ENCODE peak calls at places on chromosomes 7 and 10, in seven cellular contexts. N, P, L, W, S, A and C are unnamed samples.

GRCh38 chr7:26789481-26790175 is 74.8 kb downstream of the SKAP2 start:
- DNase-seq in A (peak; percentile 51), S (no peak), L (no peak), N (no peak), W (no peak), P (no peak), C (no peak)

GRCh38 chr10:133384071-133384470 is 5.0 kb downstream of the PAOX start:
- DNase-seq in P (no peak), N (no peak), S (no peak), L (no peak), W (no peak), A (no peak), C (no peak)

GRCh38 chr10:91360434-91360833 is 49.7 kb upstream of the HECTD2 start:
- DNase-seq in A (no peak), L (no peak), N (no peak), P (no peak), W (no peak), S (no peak), C (no peak)

GRCh38 chr10:103564116-103564501 is 70.6 kb downstream of the NEURL1 start:
- DNase-seq in L (no peak), S (no peak), W (no peak), N (no peak), P (no peak), A (no peak), C (no peak)

GRCh38 chr7:115099906-115100305 is 178.0 kb downstream of the MDFIC start:
- DNase-seq in S (no peak), L (no peak), A (no peak), P (no peak), W (peak; percentile 89), N (peak; percentile 60), C (no peak)

GRCh38 chr7:90797596-90797995 is 201.5 kb downstream of the CDK14 start:
- DNase-seq in S (no peak), L (no peak), A (no peak), N (no peak), P (no peak), W (peak; percentile 12), C (no peak)

GRCh38 chr7:68235937-68236336 is 1239.3 kb downstream of the TYW1 start:
- DNase-seq in S (no peak), A (no peak), N (no peak), L (no peak), P (no peak), W (no peak), C (no peak)

GRCh38 chr10:11058965-11059364 is 41.3 kb downstream of the CELF2 start:
- DNase-seq in A (no peak), L (no peak), W (peak; percentile 54), S (no peak), P (no peak), N (peak; percentile 38), C (no peak)

GRCh38 chr7:2612445-2613112 is 19.2 kb upstream of the TTYH3 start:
- DNase-seq in P (no peak), N (no peak), A (no peak), W (no peak), L (no peak), S (no peak), C (no peak)

GRCh38 chr7:140251824-140252555 is 75.2 kb upstream of the KDM7A start:
- DNase-seq in P (no peak), N (no peak), A (no peak), W (no peak), L (no peak), S (no peak), C (no peak)

GRCh38 chr7:70764004-70764691 is 367.8 kb upstream of the GALNT17 start:
- DNase-seq in N (no peak), P (peak; percentile 16), S (no peak), A (no peak), W (no peak), L (no peak), C (no peak)

GRCh38 chr10:63707254-63707910 is 186.2 kb downstream of the REEP3 start:
- DNase-seq in P (peak; percentile 51), N (peak; percentile 82), S (no peak), W (peak; percentile 99), L (no peak), A (no peak), C (no peak)